ENCODE peak calls at places on chromosomes 7 and 10, in five cellular contexts. F, W, X, T and D are unnamed samples.

GRCh38 chr10:11898372-11899066 is 75.4 kb downstream of the PROSER2 start:
- DNase-seq in F (no peak), W (peak), X (no peak), T (no peak), D (peak)

GRCh38 chr7:45570797-45571196 is 3.4 kb upstream of the ADCY1 start:
- DNase-seq in F (no peak), W (no peak), X (no peak), T (no peak), D (no peak)

GRCh38 chr10:43064331-43065075 is 12.4 kb upstream of the RET start:
- DNase-seq in F (no peak), W (no peak), X (no peak), T (no peak), D (no peak)

GRCh38 chr10:5523796-5524574 is 776 bp upstream of the CALML3 start:
- DNase-seq in F (no peak), W (no peak), X (no peak), T (no peak), D (no peak)

GRCh38 chr10:66836057-66836456 is 89.8 kb upstream of the LRRTM3 start:
- DNase-seq in F (no peak), W (peak), X (no peak), T (peak), D (no peak)

GRCh38 chr7:148148456-148148855 is 442.1 kb upstream of the C7orf33 start:
- DNase-seq in F (no peak), W (no peak), X (no peak), T (no peak), D (no peak)

GRCh38 chr7:105580022-105580740 is 1.1 kb downstream of the EFCAB10 start:
- DNase-seq in F (no peak), W (no peak), X (no peak), T (peak), D (peak)

GRCh38 chr7:69738396-69738889 is 140.2 kb downstream of the AUTS2 start:
- DNase-seq in F (peak), W (peak), X (no peak), T (no peak), D (no peak)

GRCh38 chr7:122675011-122675410 is 23.9 kb downstream of the RNF133 start:
- DNase-seq in F (no peak), W (no peak), X (no peak), T (no peak), D (no peak)

GRCh38 chr7:128938524-128939074 is 872 bp downstream of the IRF5 start:
- DNase-seq in F (no peak), W (no peak), X (peak), T (no peak), D (no peak)

GRCh38 chr7:152859781-152860191 is 100.2 kb downstream of the ACTR3B start:
- DNase-seq in F (no peak), W (no peak), X (peak), T (peak), D (peak)

GRCh38 chr10:23522345-23522744 is 83.5 kb downstream of the OTUD1 start:
- DNase-seq in F (no peak), W (no peak), X (no peak), T (peak), D (no peak)

GRCh38 chr10:104077282-104078151 is 8.2 kb downstream of the COL17A1 start:
- DNase-seq in F (no peak), W (no peak), X (no peak), T (no peak), D (no peak)

GRCh38 chr10:95850791-95851190 is 57.0 kb upstream of the CC2D2B start:
- DNase-seq in F (no peak), W (no peak), X (no peak), T (no peak), D (no peak)

GRCh38 chr7:132430863-132431822 is 145.1 kb downstream of the PLXNA4 start:
- DNase-seq in F (peak), W (peak), X (peak), T (peak), D (peak)

GRCh38 chr7:636396-636795 is 90.1 kb upstream of the DNAAF5 start:
- DNase-seq in F (no peak), W (no peak), X (peak), T (peak), D (peak)

GRCh38 chr10:67925449-67926005 is 41.1 kb downstream of the SIRT1 start:
- DNase-seq in F (no peak), W (peak), X (no peak), T (peak), D (no peak)

GRCh38 chr10:66180651-66181318 is 745.1 kb upstream of the LRRTM3 start:
- DNase-seq in F (peak), W (peak), X (peak), T (peak), D (peak)

GRCh38 chr7:80873140-80873539 is 45.7 kb downstream of the SEMA3C start:
- DNase-seq in F (no peak), W (no peak), X (no peak), T (no peak), D (no peak)

GRCh38 chr7:100219271-100219737 is 445 bp upstream of the PVRIG start:
- DNase-seq in F (no peak), W (no peak), X (peak), T (no peak), D (no peak)

GRCh38 chr7:81802251-81802650 is 32.4 kb upstream of the HGF start:
- DNase-seq in F (no peak), W (no peak), X (no peak), T (no peak), D (no peak)

GRCh38 chr7:138074540-138074939 is 1.7 kb upstream of the AKR1D1 start:
- DNase-seq in F (no peak), W (no peak), X (no peak), T (no peak), D (no peak)

GRCh38 chr10:13349776-13350274 is 1.7 kb upstream of the SEPHS1 start:
- DNase-seq in F (no peak), W (peak), X (peak), T (peak), D (peak)

GRCh38 chr10:75371010-75371409 is 30.6 kb downstream of the ZNF503 start:
- DNase-seq in F (no peak), W (no peak), X (no peak), T (no peak), D (no peak)

GRCh38 chr7:67426654-67427053 is 430.0 kb downstream of the TYW1 start:
- DNase-seq in F (no peak), W (no peak), X (no peak), T (no peak), D (no peak)

GRCh38 chr10:123838596-123839310 is 52.9 kb downstream of the CPXM2 start:
- DNase-seq in F (no peak), W (no peak), X (no peak), T (no peak), D (no peak)